ENCODE peak calls at places on chromosomes 13 and 19, in nine cellular contexts. One of them, this sample, is unnamed.

GRCh38 chr19:47487551-47488515 is 3.8 kb upstream of the KPTN start:
- DNase-seq in NCI-H1417 treated with DMSO at 0.1 percent for 48 hours: no peak
- DNase-seq in central memory CD4-positive, alpha-beta T cell: no peak
- DNase-seq in astrocyte of the spinal cord: no peak
- DNase-seq in LoVo: no peak
- DNase-seq in T-helper 17 cell: no peak
- DNase-seq in WERI-Rb-1: no peak
- DNase-seq in activated CD8-positive, alpha-beta T cell treated with anti-CD3 and anti-CD28 coated beads for 36 hours: peak
- DNase-seq in activated T-helper 1 cell treated with Interleukin-2 at 50 U/mL for 16 hours: no peak
- DNase-seq in this sample: peak

GRCh38 chr19:2574971-2575630 is 99.2 kb downstream of the GADD45B start:
- DNase-seq in NCI-H1417 treated with DMSO at 0.1 percent for 48 hours: no peak
- DNase-seq in central memory CD4-positive, alpha-beta T cell: no peak
- DNase-seq in astrocyte of the spinal cord: no peak
- DNase-seq in LoVo: no peak
- DNase-seq in T-helper 17 cell: no peak
- DNase-seq in WERI-Rb-1: no peak
- DNase-seq in activated CD8-positive, alpha-beta T cell treated with anti-CD3 and anti-CD28 coated beads for 36 hours: no peak
- DNase-seq in activated T-helper 1 cell treated with Interleukin-2 at 50 U/mL for 16 hours: no peak
- DNase-seq in this sample: no peak

GRCh38 chr19:1247747-1248453 is 483 bp upstream of the MIDN start:
- DNase-seq in NCI-H1417 treated with DMSO at 0.1 percent for 48 hours: no peak
- DNase-seq in central memory CD4-positive, alpha-beta T cell: peak
- DNase-seq in astrocyte of the spinal cord: peak
- DNase-seq in LoVo: peak
- DNase-seq in T-helper 17 cell: no peak
- DNase-seq in WERI-Rb-1: peak
- DNase-seq in activated CD8-positive, alpha-beta T cell treated with anti-CD3 and anti-CD28 coated beads for 36 hours: peak
- DNase-seq in activated T-helper 1 cell treated with Interleukin-2 at 50 U/mL for 16 hours: peak
- DNase-seq in this sample: peak

GRCh38 chr19:48896191-48896720 is 2.3 kb downstream of the TULP2 start:
- DNase-seq in NCI-H1417 treated with DMSO at 0.1 percent for 48 hours: no peak
- DNase-seq in central memory CD4-positive, alpha-beta T cell: no peak
- DNase-seq in astrocyte of the spinal cord: peak
- DNase-seq in LoVo: no peak
- DNase-seq in T-helper 17 cell: no peak
- DNase-seq in WERI-Rb-1: no peak
- DNase-seq in activated CD8-positive, alpha-beta T cell treated with anti-CD3 and anti-CD28 coated beads for 36 hours: peak
- DNase-seq in activated T-helper 1 cell treated with Interleukin-2 at 50 U/mL for 16 hours: no peak
- DNase-seq in this sample: peak

GRCh38 chr19:2171349-2172145 is 7.8 kb downstream of the DOT1L start:
- DNase-seq in NCI-H1417 treated with DMSO at 0.1 percent for 48 hours: no peak
- DNase-seq in central memory CD4-positive, alpha-beta T cell: peak
- DNase-seq in astrocyte of the spinal cord: no peak
- DNase-seq in LoVo: no peak
- DNase-seq in T-helper 17 cell: peak
- DNase-seq in WERI-Rb-1: peak
- DNase-seq in activated CD8-positive, alpha-beta T cell treated with anti-CD3 and anti-CD28 coated beads for 36 hours: peak
- DNase-seq in activated T-helper 1 cell treated with Interleukin-2 at 50 U/mL for 16 hours: peak
- DNase-seq in this sample: no peak

GRCh38 chr13:99467764-99468163 is 33.5 kb upstream of the TM9SF2 start:
- DNase-seq in NCI-H1417 treated with DMSO at 0.1 percent for 48 hours: no peak
- DNase-seq in central memory CD4-positive, alpha-beta T cell: no peak
- DNase-seq in astrocyte of the spinal cord: peak
- DNase-seq in LoVo: peak
- DNase-seq in T-helper 17 cell: no peak
- DNase-seq in WERI-Rb-1: no peak
- DNase-seq in activated CD8-positive, alpha-beta T cell treated with anti-CD3 and anti-CD28 coated beads for 36 hours: no peak
- DNase-seq in activated T-helper 1 cell treated with Interleukin-2 at 50 U/mL for 16 hours: no peak
- DNase-seq in this sample: no peak

GRCh38 chr13:94703721-94704314 is 8.5 kb downstream of the SOX21 start:
- DNase-seq in NCI-H1417 treated with DMSO at 0.1 percent for 48 hours: no peak
- DNase-seq in central memory CD4-positive, alpha-beta T cell: no peak
- DNase-seq in astrocyte of the spinal cord: no peak
- DNase-seq in LoVo: no peak
- DNase-seq in T-helper 17 cell: no peak
- DNase-seq in WERI-Rb-1: no peak
- DNase-seq in activated CD8-positive, alpha-beta T cell treated with anti-CD3 and anti-CD28 coated beads for 36 hours: no peak
- DNase-seq in activated T-helper 1 cell treated with Interleukin-2 at 50 U/mL for 16 hours: no peak
- DNase-seq in this sample: no peak

GRCh38 chr19:42436006-42436405 is 6.7 kb downstream of the CXCL17 start:
- DNase-seq in NCI-H1417 treated with DMSO at 0.1 percent for 48 hours: no peak
- DNase-seq in central memory CD4-positive, alpha-beta T cell: no peak
- DNase-seq in astrocyte of the spinal cord: no peak
- DNase-seq in LoVo: no peak
- DNase-seq in T-helper 17 cell: no peak
- DNase-seq in WERI-Rb-1: no peak
- DNase-seq in activated CD8-positive, alpha-beta T cell treated with anti-CD3 and anti-CD28 coated beads for 36 hours: no peak
- DNase-seq in activated T-helper 1 cell treated with Interleukin-2 at 50 U/mL for 16 hours: no peak
- DNase-seq in this sample: no peak

GRCh38 chr13:110182461-110182860 is 124.5 kb downstream of the COL4A1 start:
- DNase-seq in NCI-H1417 treated with DMSO at 0.1 percent for 48 hours: no peak
- DNase-seq in central memory CD4-positive, alpha-beta T cell: no peak
- DNase-seq in astrocyte of the spinal cord: no peak
- DNase-seq in LoVo: no peak
- DNase-seq in T-helper 17 cell: no peak
- DNase-seq in WERI-Rb-1: no peak
- DNase-seq in activated CD8-positive, alpha-beta T cell treated with anti-CD3 and anti-CD28 coated beads for 36 hours: no peak
- DNase-seq in activated T-helper 1 cell treated with Interleukin-2 at 50 U/mL for 16 hours: no peak
- DNase-seq in this sample: no peak